ENCODE peak calls at places on chromosomes 4 and X, in eight cellular contexts. One of them, this sample, is unnamed.

GRCh38 chr4:6582889-6583504 is 8.0 kb downstream of the MAN2B2 start:
- DNase-seq in ovary: no peak
- DNase-seq in heart left ventricle: no peak
- DNase-seq in IMR-90: peak; percentile 25
- DNase-seq in esophagus squamous epithelium: no peak
- DNase-seq in A549: peak; percentile 31
- DNase-seq in endothelial cell of umbilical vein: peak; percentile 27
- DNase-seq in H1: no peak
- DNase-seq in this sample: no peak

GRCh38 chr4:124907881-124908280 is 195.3 kb upstream of the ANKRD50 start:
- DNase-seq in ovary: no peak
- DNase-seq in heart left ventricle: no peak
- DNase-seq in IMR-90: peak; percentile 91
- DNase-seq in esophagus squamous epithelium: no peak
- DNase-seq in A549: no peak
- DNase-seq in endothelial cell of umbilical vein: no peak
- DNase-seq in H1: no peak
- DNase-seq in this sample: no peak

GRCh38 chr4:44908565-44908964 is 182.2 kb upstream of the GNPDA2 start:
- DNase-seq in ovary: no peak
- DNase-seq in heart left ventricle: no peak
- DNase-seq in IMR-90: no peak
- DNase-seq in esophagus squamous epithelium: no peak
- DNase-seq in A549: no peak
- DNase-seq in endothelial cell of umbilical vein: no peak
- DNase-seq in H1: no peak
- DNase-seq in this sample: no peak

GRCh38 chrX:71989768-71990167 is 79.1 kb downstream of the NHSL2 start:
- DNase-seq in ovary: no peak
- DNase-seq in heart left ventricle: peak; percentile 35
- DNase-seq in IMR-90: peak; percentile 73
- DNase-seq in esophagus squamous epithelium: no peak
- DNase-seq in A549: no peak
- DNase-seq in endothelial cell of umbilical vein: no peak
- DNase-seq in H1: no peak
- DNase-seq in this sample: no peak

GRCh38 chr4:105965183-105965800 is 70.0 kb downstream of the NPNT start:
- DNase-seq in ovary: no peak
- DNase-seq in heart left ventricle: no peak
- DNase-seq in IMR-90: no peak
- DNase-seq in esophagus squamous epithelium: no peak
- DNase-seq in A549: no peak
- DNase-seq in endothelial cell of umbilical vein: no peak
- DNase-seq in H1: no peak
- DNase-seq in this sample: no peak

GRCh38 chr4:145069361-145069760 is 28.6 kb downstream of the ANAPC10 start:
- DNase-seq in ovary: no peak
- DNase-seq in heart left ventricle: no peak
- DNase-seq in IMR-90: peak; percentile 71
- DNase-seq in esophagus squamous epithelium: no peak
- DNase-seq in A549: no peak
- DNase-seq in endothelial cell of umbilical vein: no peak
- DNase-seq in H1: no peak
- DNase-seq in this sample: no peak

GRCh38 chr4:151324449-151325319 is 721 bp downstream of the SH3D19 start:
- DNase-seq in ovary: peak; percentile 53
- DNase-seq in heart left ventricle: peak; percentile 58
- DNase-seq in IMR-90: peak; percentile 47
- DNase-seq in esophagus squamous epithelium: no peak
- DNase-seq in A549: peak; percentile 52
- DNase-seq in endothelial cell of umbilical vein: peak; percentile 68
- DNase-seq in H1: peak; percentile 41
- DNase-seq in this sample: peak; percentile 40

GRCh38 chr4:103634236-103634635 is 85.5 kb downstream of the TACR3 start:
- DNase-seq in ovary: no peak
- DNase-seq in heart left ventricle: no peak
- DNase-seq in IMR-90: no peak
- DNase-seq in esophagus squamous epithelium: no peak
- DNase-seq in A549: no peak
- DNase-seq in endothelial cell of umbilical vein: no peak
- DNase-seq in H1: no peak
- DNase-seq in this sample: no peak

GRCh38 chr4:108920688-108921087 is 157.8 kb upstream of the ETNPPL start:
- DNase-seq in ovary: no peak
- DNase-seq in heart left ventricle: no peak
- DNase-seq in IMR-90: no peak
- DNase-seq in esophagus squamous epithelium: no peak
- DNase-seq in A549: no peak
- DNase-seq in endothelial cell of umbilical vein: no peak
- DNase-seq in H1: no peak
- DNase-seq in this sample: no peak

GRCh38 chr4:150237110-150237852 is 159.0 kb downstream of the DCLK2 start:
- DNase-seq in ovary: no peak
- DNase-seq in heart left ventricle: no peak
- DNase-seq in IMR-90: peak; percentile 98
- DNase-seq in esophagus squamous epithelium: no peak
- DNase-seq in A549: peak; percentile 46
- DNase-seq in endothelial cell of umbilical vein: peak; percentile 94
- DNase-seq in H1: no peak
- DNase-seq in this sample: no peak

GRCh38 chr4:2320152-2320551 is 58.2 kb upstream of the MXD4 start:
- DNase-seq in ovary: no peak
- DNase-seq in heart left ventricle: no peak
- DNase-seq in IMR-90: no peak
- DNase-seq in esophagus squamous epithelium: no peak
- DNase-seq in A549: no peak
- DNase-seq in endothelial cell of umbilical vein: no peak
- DNase-seq in H1: no peak
- DNase-seq in this sample: no peak

GRCh38 chr4:109811707-109812106 is 3.9 kb upstream of the GAR1 start:
- DNase-seq in ovary: no peak
- DNase-seq in heart left ventricle: no peak
- DNase-seq in IMR-90: no peak
- DNase-seq in esophagus squamous epithelium: no peak
- DNase-seq in A549: no peak
- DNase-seq in endothelial cell of umbilical vein: no peak
- DNase-seq in H1: no peak
- DNase-seq in this sample: no peak

GRCh38 chrX:145673851-145674250 is 143.8 kb upstream of the SLITRK2 start:
- DNase-seq in ovary: no peak
- DNase-seq in heart left ventricle: no peak
- DNase-seq in IMR-90: no peak
- DNase-seq in esophagus squamous epithelium: no peak
- DNase-seq in A549: no peak
- DNase-seq in endothelial cell of umbilical vein: no peak
- DNase-seq in H1: no peak
- DNase-seq in this sample: no peak

GRCh38 chr4:2256156-2256731 is 5.7 kb downstream of the MXD4 start:
- DNase-seq in ovary: peak; percentile 34
- DNase-seq in heart left ventricle: peak; percentile 73
- DNase-seq in IMR-90: no peak
- DNase-seq in esophagus squamous epithelium: no peak
- DNase-seq in A549: no peak
- DNase-seq in endothelial cell of umbilical vein: no peak
- DNase-seq in H1: no peak
- DNase-seq in this sample: peak; percentile 39

GRCh38 chr4:118398226-118399090 is 45.7 kb upstream of the PRSS12 start:
- DNase-seq in ovary: no peak
- DNase-seq in heart left ventricle: no peak
- DNase-seq in IMR-90: no peak
- DNase-seq in esophagus squamous epithelium: no peak
- DNase-seq in A549: no peak
- DNase-seq in endothelial cell of umbilical vein: no peak
- DNase-seq in H1: no peak
- DNase-seq in this sample: no peak

GRCh38 chr4:162347492-162348213 is 183.9 kb upstream of the FSTL5 start:
- DNase-seq in ovary: no peak
- DNase-seq in heart left ventricle: peak; percentile 72
- DNase-seq in IMR-90: no peak
- DNase-seq in esophagus squamous epithelium: no peak
- DNase-seq in A549: no peak
- DNase-seq in endothelial cell of umbilical vein: peak; percentile 5
- DNase-seq in H1: no peak
- DNase-seq in this sample: no peak

GRCh38 chrX:74422576-74423288 is 1.4 kb downstream of the SLC16A2 start:
- DNase-seq in ovary: peak; percentile 70
- DNase-seq in heart left ventricle: peak; percentile 74
- DNase-seq in IMR-90: peak; percentile 66
- DNase-seq in esophagus squamous epithelium: no peak
- DNase-seq in A549: no peak
- DNase-seq in endothelial cell of umbilical vein: peak; percentile 7
- DNase-seq in H1: no peak
- DNase-seq in this sample: peak; percentile 23

DNA sequence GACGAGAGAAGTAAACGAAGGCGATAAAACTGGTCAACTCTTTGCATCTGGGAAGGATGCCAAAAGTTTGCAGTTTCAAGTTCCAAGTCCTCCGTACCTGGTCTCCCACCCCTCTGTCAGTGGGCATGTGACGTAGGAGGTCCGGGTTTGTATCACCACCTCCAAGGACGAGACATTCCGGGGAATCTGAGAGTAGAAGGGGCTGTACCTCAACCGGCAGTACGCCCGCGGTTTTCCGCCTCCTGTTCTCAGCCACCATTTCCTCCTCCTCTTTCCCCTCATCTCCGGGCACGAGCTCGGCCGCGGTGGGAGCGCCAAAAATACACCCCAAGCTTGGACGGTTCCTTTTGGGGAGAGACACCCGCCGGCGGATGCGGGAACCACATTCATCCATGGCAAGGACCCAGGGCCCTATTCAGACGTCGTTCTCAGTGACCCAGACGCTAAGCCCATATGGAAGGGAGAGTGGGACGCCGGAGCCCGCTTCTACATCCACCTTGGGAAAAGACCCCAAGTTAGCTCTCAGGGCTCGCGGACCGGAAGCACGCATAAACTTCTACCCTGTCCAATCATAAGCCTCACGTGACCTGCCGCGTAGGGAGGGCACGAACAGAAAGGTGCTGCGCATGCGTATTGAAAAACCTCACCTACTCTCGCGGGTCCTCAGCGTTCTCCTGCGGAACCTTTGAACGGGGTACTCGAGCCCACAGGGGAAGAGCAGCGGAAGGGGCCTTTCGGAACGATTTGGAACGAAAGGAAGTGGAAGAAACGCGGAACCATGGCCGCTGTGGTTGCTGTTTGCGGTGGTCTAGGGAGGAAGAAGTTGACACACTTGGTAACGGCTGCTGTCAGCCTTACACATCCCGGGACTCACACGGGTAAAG is at the start of the genes HELQ and MRPS18C:
- DNase-seq in ovary: peak; percentile 98
- DNase-seq in heart left ventricle: peak; percentile 98
- DNase-seq in IMR-90: peak; percentile 99
- DNase-seq in esophagus squamous epithelium: peak; percentile 87
- DNase-seq in A549: peak; percentile 93
- DNase-seq in endothelial cell of umbilical vein: peak; percentile 99
- DNase-seq in H1: peak; percentile 93
- DNase-seq in this sample: peak; percentile 97
- TF ChIP-seq CTCF in ovary: peak; percentile 32
- TF ChIP-seq CTCF in heart left ventricle: no peak
- TF ChIP-seq CTCF in IMR-90: peak; percentile 22
- TF ChIP-seq CTCF in esophagus squamous epithelium: peak; percentile 44
- TF ChIP-seq CTCF in A549: no peak
- TF ChIP-seq CTCF in endothelial cell of umbilical vein: no peak
- TF ChIP-seq CTCF in H1: no peak
- TF ChIP-seq CTCF in this sample: peak; percentile 37

GRCh38 chrX:49269768-49270248 is at the start of gene PPP1R3F:
- DNase-seq in ovary: no peak
- DNase-seq in heart left ventricle: no peak
- DNase-seq in IMR-90: no peak
- DNase-seq in esophagus squamous epithelium: no peak
- DNase-seq in A549: no peak
- DNase-seq in endothelial cell of umbilical vein: peak; percentile 1
- DNase-seq in H1: no peak
- DNase-seq in this sample: no peak
- TF ChIP-seq POLR2A in ovary: peak; percentile 80
- TF ChIP-seq POLR2A in heart left ventricle: no peak
- TF ChIP-seq POLR2A in IMR-90: peak; percentile 71
- TF ChIP-seq POLR2A in esophagus squamous epithelium: no peak
- TF ChIP-seq POLR2A in A549: peak; percentile 48
- TF ChIP-seq POLR2A in endothelial cell of umbilical vein: no peak
- TF ChIP-seq POLR2A in H1: peak; percentile 69
- TF ChIP-seq POLR2A in this sample: peak; percentile 49

DNA sequence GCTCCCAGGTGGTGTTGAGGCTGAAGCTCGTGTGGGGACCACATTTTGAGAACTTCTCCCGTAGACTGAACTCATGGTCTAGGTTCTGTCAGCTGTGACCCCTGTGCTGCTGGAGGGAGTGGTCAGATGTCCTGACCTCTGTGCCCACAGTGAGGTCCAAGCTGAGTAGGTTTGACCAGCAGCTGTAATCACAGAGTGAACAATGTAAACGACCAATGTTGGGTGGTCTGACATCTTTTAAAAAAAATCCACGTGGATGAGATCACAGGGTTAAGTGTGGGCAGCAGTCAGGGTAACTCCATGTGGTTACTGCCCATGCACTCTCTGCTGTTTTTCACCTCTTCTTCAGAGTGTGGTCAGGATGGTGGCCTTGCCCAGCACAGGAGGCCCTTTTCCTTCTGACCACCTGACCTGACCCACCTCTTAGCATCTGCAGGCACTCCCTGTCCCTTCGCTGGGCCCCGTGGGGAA is 119.9 kb downstream of the PTTG2 start:
- DNase-seq in ovary: no peak
- DNase-seq in heart left ventricle: no peak
- DNase-seq in IMR-90: no peak
- DNase-seq in esophagus squamous epithelium: no peak
- DNase-seq in A549: no peak
- DNase-seq in endothelial cell of umbilical vein: no peak
- DNase-seq in H1: no peak
- DNase-seq in this sample: no peak
- H3K4me1 ChIP-seq in ovary: peaks cover 18% of the 10 kb centered on the region
- H3K4me1 ChIP-seq in heart left ventricle: peaks cover 11% of the 10 kb centered on the region
- H3K4me1 ChIP-seq in IMR-90: peaks cover 35% of the 10 kb centered on the region
- H3K4me1 ChIP-seq in esophagus squamous epithelium: peaks cover 24% of the 10 kb centered on the region
- H3K4me1 ChIP-seq in A549: peaks cover 26% of the 10 kb centered on the region
- H3K4me1 ChIP-seq in endothelial cell of umbilical vein: peaks cover 39% of the 10 kb centered on the region
- H3K4me1 ChIP-seq in H1: peaks cover 3% of the 10 kb centered on the region
- H3K4me1 ChIP-seq in this sample: peaks cover 8% of the 10 kb centered on the region

GRCh38 chr4:94333864-94334263 is 8.8 kb downstream of the HPGDS start:
- DNase-seq in ovary: no peak
- DNase-seq in heart left ventricle: no peak
- DNase-seq in IMR-90: no peak
- DNase-seq in esophagus squamous epithelium: no peak
- DNase-seq in A549: no peak
- DNase-seq in endothelial cell of umbilical vein: no peak
- DNase-seq in H1: no peak
- DNase-seq in this sample: no peak

GRCh38 chr4:94334962-94335361 is 7.7 kb downstream of the HPGDS start:
- DNase-seq in ovary: no peak
- DNase-seq in heart left ventricle: no peak
- DNase-seq in IMR-90: no peak
- DNase-seq in esophagus squamous epithelium: no peak
- DNase-seq in A549: no peak
- DNase-seq in endothelial cell of umbilical vein: no peak
- DNase-seq in H1: no peak
- DNase-seq in this sample: peak; percentile 88

GRCh38 chr4:94329933-94330332 is 12.7 kb downstream of the HPGDS start:
- DNase-seq in ovary: no peak
- DNase-seq in heart left ventricle: no peak
- DNase-seq in IMR-90: no peak
- DNase-seq in esophagus squamous epithelium: no peak
- DNase-seq in A549: no peak
- DNase-seq in endothelial cell of umbilical vein: no peak
- DNase-seq in H1: no peak
- DNase-seq in this sample: no peak

GRCh38 chr4:94334519-94334918 is 8.1 kb downstream of the HPGDS start:
- DNase-seq in ovary: no peak
- DNase-seq in heart left ventricle: no peak
- DNase-seq in IMR-90: no peak
- DNase-seq in esophagus squamous epithelium: no peak
- DNase-seq in A549: no peak
- DNase-seq in endothelial cell of umbilical vein: no peak
- DNase-seq in H1: no peak
- DNase-seq in this sample: no peak

GRCh38 chr4:94332983-94333590 is 9.5 kb downstream of the HPGDS start:
- DNase-seq in ovary: no peak
- DNase-seq in heart left ventricle: no peak
- DNase-seq in IMR-90: no peak
- DNase-seq in esophagus squamous epithelium: no peak
- DNase-seq in A549: no peak
- DNase-seq in endothelial cell of umbilical vein: peak; percentile 28
- DNase-seq in H1: no peak
- DNase-seq in this sample: no peak
- TF ChIP-seq CTCF in ovary: no peak
- TF ChIP-seq CTCF in heart left ventricle: peak; percentile 57
- TF ChIP-seq CTCF in IMR-90: peak; percentile 25
- TF ChIP-seq CTCF in esophagus squamous epithelium: no peak
- TF ChIP-seq CTCF in A549: peak; percentile 28
- TF ChIP-seq CTCF in endothelial cell of umbilical vein: no peak
- TF ChIP-seq CTCF in H1: no peak
- TF ChIP-seq CTCF in this sample: no peak